ENCODE peak calls at places on chromosomes 13 and 19, in five cellular contexts. Y is AG20443, H is Peyer's patch, J is HT-29, Z is heart right ventricle. F is an unnamed sample.

GRCh38 chr19:31214086-31214485 is 135.2 kb downstream of the TSHZ3 start:
- DNase-seq in Y (peak), H (peak), J (peak), Z (peak), F (peak)

GRCh38 chr19:10219678-10220077 is 11.5 kb downstream of the S1PR2 start:
- DNase-seq in Y (peak), H (no peak), J (peak), Z (no peak), F (no peak)

GRCh38 chr13:30870049-30870884 is 35.8 kb upstream of the MEDAG start:
- DNase-seq in Y (peak), H (peak), J (peak), Z (peak), F (peak)

GRCh38 chr19:50377051-50377441 is 789 bp downstream of the NR1H2 start:
- DNase-seq in Y (peak), H (peak), J (peak), Z (no peak), F (no peak)

GRCh38 chr13:106139407-106139806 is 396.1 kb downstream of the EFNB2 start:
- DNase-seq in Y (no peak), H (no peak), J (peak), Z (no peak), F (no peak)

GRCh38 chr13:66859934-66860867 is 369.9 kb downstream of the PCDH9 start:
- DNase-seq in Y (no peak), H (no peak), J (no peak), Z (no peak), F (no peak)

GRCh38 chr13:94233401-94233800 is 246.1 kb downstream of the DCT start:
- DNase-seq in Y (peak), H (no peak), J (no peak), Z (peak), F (peak)

GRCh38 chr13:60351326-60351725 is 45.7 kb upstream of the TDRD3 start:
- DNase-seq in Y (peak), H (no peak), J (peak), Z (no peak), F (no peak)

GRCh38 chr19:17322854-17323253 is 11.8 kb downstream of the ANO8 start:
- DNase-seq in Y (no peak), H (no peak), J (no peak), Z (no peak), F (no peak)

GRCh38 chr19:46756544-46756888 is 10.3 kb upstream of the STRN4 start:
- DNase-seq in Y (no peak), H (no peak), J (no peak), Z (no peak), F (no peak)

GRCh38 chr13:63773476-63773875 is 2357.8 kb upstream of the PCDH20 start:
- DNase-seq in Y (no peak), H (no peak), J (no peak), Z (no peak), F (no peak)

GRCh38 chr19:30647891-30648290 is 275.7 kb downstream of the ZNF536 start:
- DNase-seq in Y (no peak), H (no peak), J (no peak), Z (no peak), F (no peak)

GRCh38 chr19:21841081-21841783 is 5.2 kb upstream of the ZNF43 start:
- DNase-seq in Y (no peak), H (no peak), J (no peak), Z (no peak), F (no peak)

GRCh38 chr13:47135800-47136658 is 239.2 kb upstream of the HTR2A start:
- DNase-seq in Y (no peak), H (no peak), J (no peak), Z (no peak), F (no peak)

GRCh38 chr19:34215006-34215665 is 39.2 kb upstream of the GARRE1 start:
- DNase-seq in Y (no peak), H (no peak), J (no peak), Z (no peak), F (no peak)